ENCODE peak calls at places on chromosomes 13 and 19, in five cellular contexts. X is psoas muscle; E is stimulated activated naive CD4-positive, alpha-beta T cell treated with Interleukin-2 at 50 U/mL for 16 hours; G is HEK293T; F is Caco-2. Z is an unnamed sample.

GRCh38 chr13:26561636-26562537 is 4.4 kb downstream of the WASF3 start:
- DNase-seq in X (no peak), E (no peak), G (no peak), F (no peak), Z (no peak)

GRCh38 chr19:1177322-1178114 is 3.5 kb upstream of the SBNO2 start:
- DNase-seq in X (no peak), E (no peak), G (no peak), F (no peak), Z (peak; percentile 29)

GRCh38 chr13:48775804-48776203 is 122.1 kb downstream of the CYSLTR2 start:
- DNase-seq in X (no peak), E (no peak), G (no peak), F (no peak), Z (no peak)

GRCh38 chr19:3830841-3831589 is 37.8 kb downstream of the ZFR2 start:
- DNase-seq in X (no peak), E (no peak), G (no peak), F (no peak), Z (no peak)

GRCh38 chr13:95485518-95486144 is 66.9 kb upstream of the CLDN10 start:
- DNase-seq in X (no peak), E (no peak), G (no peak), F (no peak), Z (no peak)

GRCh38 chr13:60016229-60016628 is 147.5 kb downstream of the DIAPH3 start:
- DNase-seq in X (no peak), E (no peak), G (no peak), F (no peak), Z (no peak)

GRCh38 chr19:3697094-3697493 is 3.2 kb downstream of the PIP5K1C start:
- DNase-seq in X (no peak), E (no peak), G (no peak), F (no peak), Z (no peak)

GRCh38 chr13:44934724-44935123 is 54.5 kb downstream of the NUFIP1 start:
- DNase-seq in X (no peak), E (no peak), G (no peak), F (no peak), Z (no peak)

GRCh38 chr13:51063909-51064308 is 47.2 kb downstream of the C13orf42 start:
- DNase-seq in X (no peak), E (no peak), G (no peak), F (no peak), Z (no peak)

GRCh38 chr13:36323408-36323807 is 22.8 kb downstream of the SPART start:
- DNase-seq in X (no peak), E (no peak), G (no peak), F (no peak), Z (no peak)

GRCh38 chr19:40433391-40434216 is 7.8 kb upstream of the SERTAD1 start:
- DNase-seq in X (peak; percentile 89), E (peak; percentile 38), G (peak; percentile 79), F (peak; percentile 92), Z (peak; percentile 94)

GRCh38 chr19:7869453-7869909 is 4.7 kb downstream of the PRR36 start:
- DNase-seq in X (peak; percentile 49), E (peak; percentile 70), G (peak; percentile 69), F (peak; percentile 91), Z (peak; percentile 54)

GRCh38 chr13:112346173-112346898 is 29.8 kb upstream of the SPACA7 start:
- DNase-seq in X (no peak), E (no peak), G (peak; percentile 46), F (peak; percentile 17), Z (no peak)

GRCh38 chr19:10292206-10292788 is 2.5 kb downstream of the ICAM5 start:
- DNase-seq in X (peak; percentile 74), E (peak; percentile 45), G (peak; percentile 92), F (peak; percentile 92), Z (peak; percentile 64)

GRCh38 chr13:50646070-50646469 is 197.4 kb downstream of the DLEU7 start:
- DNase-seq in X (no peak), E (no peak), G (no peak), F (no peak), Z (no peak)